ENCODE peak calls at places on chromosomes 13 and 19, in ten cellular contexts. M, C, J, T, I, L, O, S, V and Z are unnamed samples.

GRCh38 chr19:32876919-32877285 is 7.3 kb upstream of the SLC7A9 start:
- DNase-seq in M (no peak), C (no peak), J (no peak), T (no peak), I (peak; percentile 57), L (no peak), O (no peak), S (no peak), V (peak; percentile 86), Z (no peak)

GRCh38 chr13:41652735-41653361 is 195.5 kb downstream of the RGCC start:
- DNase-seq in M (no peak), C (no peak), J (peak; percentile 45), T (peak; percentile 11), I (no peak), L (peak; percentile 33), O (peak; percentile 42), S (peak; percentile 5), V (peak; percentile 50), Z (peak; percentile 75)

GRCh38 chr13:31978021-31978420 is 53.6 kb upstream of the FRY start:
- DNase-seq in M (no peak), C (no peak), J (no peak), T (no peak), I (no peak), L (no peak), O (no peak), S (no peak), V (no peak), Z (no peak)

GRCh38 chr19:41863209-41863931 is 3.3 kb downstream of the RPS19 start:
- DNase-seq in M (no peak), C (no peak), J (peak; percentile 60), T (no peak), I (no peak), L (no peak), O (no peak), S (no peak), V (no peak), Z (peak; percentile 41)

GRCh38 chr13:43573787-43574562 is 212.8 kb downstream of the ENOX1 start:
- DNase-seq in M (no peak), C (no peak), J (no peak), T (no peak), I (no peak), L (no peak), O (no peak), S (no peak), V (peak; percentile 29), Z (no peak)

GRCh38 chr19:40423227-40423566 is 2.6 kb downstream of the SERTAD1 start:
- DNase-seq in M (no peak), C (no peak), J (no peak), T (no peak), I (no peak), L (no peak), O (no peak), S (no peak), V (no peak), Z (no peak)

GRCh38 chr13:41780736-41781708 is 179.9 kb downstream of the VWA8 start:
- DNase-seq in M (no peak), C (no peak), J (peak; percentile 31), T (no peak), I (no peak), L (no peak), O (no peak), S (no peak), V (peak; percentile 89), Z (peak; percentile 59)

GRCh38 chr19:29873024-29873800 is 61.4 kb downstream of the CCNE1 start:
- DNase-seq in M (no peak), C (peak; percentile 75), J (peak; percentile 75), T (peak; percentile 54), I (peak; percentile 92), L (peak; percentile 45), O (peak; percentile 68), S (peak; percentile 9), V (peak; percentile 26), Z (no peak)